ENCODE peak calls at places on chromosomes 12 and 14, in ten cellular contexts. One of them, this sample, is unnamed.

GRCh38 chr12:104886418-104887401 is 71.4 kb downstream of the SLC41A2 start:
- DNase-seq in aorta: no peak
- DNase-seq in tibial artery: no peak
- DNase-seq in IMR-90: peak; percentile 90
- DNase-seq in CD4-positive, CD25-positive, alpha-beta regulatory T cell: no peak
- DNase-seq in GM23248: peak; percentile 50
- DNase-seq in CD8-positive, alpha-beta T cell: no peak
- DNase-seq in body of pancreas: no peak
- DNase-seq in iPS DF 6.9: no peak
- DNase-seq in keratinocyte: no peak
- DNase-seq in this sample: peak; percentile 81

GRCh38 chr12:115320451-115320850 is 636.5 kb upstream of the TBX3 start:
- DNase-seq in GM23248: no peak
- DNase-seq in keratinocyte: no peak
- DNase-seq in CD8-positive, alpha-beta T cell: no peak
- DNase-seq in CD4-positive, CD25-positive, alpha-beta regulatory T cell: no peak
- DNase-seq in body of pancreas: no peak
- DNase-seq in iPS DF 6.9: no peak
- DNase-seq in IMR-90: no peak
- DNase-seq in tibial artery: no peak
- DNase-seq in aorta: no peak
- DNase-seq in this sample: no peak

GRCh38 chr14:21965042-21965441 is 291.4 kb upstream of the OR4E1 start:
- DNase-seq in IMR-90: no peak
- DNase-seq in keratinocyte: no peak
- DNase-seq in aorta: no peak
- DNase-seq in GM23248: no peak
- DNase-seq in CD8-positive, alpha-beta T cell: peak; percentile 70
- DNase-seq in body of pancreas: no peak
- DNase-seq in CD4-positive, CD25-positive, alpha-beta regulatory T cell: peak; percentile 48
- DNase-seq in tibial artery: no peak
- DNase-seq in iPS DF 6.9: no peak
- DNase-seq in this sample: no peak

GRCh38 chr14:47438650-47439140 is 236.7 kb downstream of the MDGA2 start:
- DNase-seq in body of pancreas: no peak
- DNase-seq in keratinocyte: no peak
- DNase-seq in tibial artery: no peak
- DNase-seq in GM23248: no peak
- DNase-seq in IMR-90: no peak
- DNase-seq in CD4-positive, CD25-positive, alpha-beta regulatory T cell: no peak
- DNase-seq in aorta: no peak
- DNase-seq in CD8-positive, alpha-beta T cell: no peak
- DNase-seq in iPS DF 6.9: no peak
- DNase-seq in this sample: peak; percentile 84

GRCh38 chr12:43332977-43333649 is 218.9 kb downstream of the ADAMTS20 start:
- DNase-seq in GM23248: peak; percentile 55
- DNase-seq in tibial artery: no peak
- DNase-seq in aorta: no peak
- DNase-seq in iPS DF 6.9: no peak
- DNase-seq in body of pancreas: no peak
- DNase-seq in IMR-90: peak; percentile 83
- DNase-seq in CD8-positive, alpha-beta T cell: no peak
- DNase-seq in CD4-positive, CD25-positive, alpha-beta regulatory T cell: no peak
- DNase-seq in keratinocyte: no peak
- DNase-seq in this sample: peak; percentile 83

GRCh38 chr12:129241852-129242251 is 388.6 kb downstream of the GLT1D1 start:
- DNase-seq in GM23248: no peak
- DNase-seq in IMR-90: no peak
- DNase-seq in aorta: no peak
- DNase-seq in iPS DF 6.9: no peak
- DNase-seq in CD4-positive, CD25-positive, alpha-beta regulatory T cell: no peak
- DNase-seq in body of pancreas: no peak
- DNase-seq in CD8-positive, alpha-beta T cell: no peak
- DNase-seq in tibial artery: no peak
- DNase-seq in keratinocyte: no peak
- DNase-seq in this sample: no peak

GRCh38 chr14:52251724-52252123 is 15.8 kb upstream of the PTGDR start:
- DNase-seq in keratinocyte: no peak
- DNase-seq in tibial artery: no peak
- DNase-seq in iPS DF 6.9: no peak
- DNase-seq in body of pancreas: no peak
- DNase-seq in IMR-90: no peak
- DNase-seq in aorta: no peak
- DNase-seq in CD8-positive, alpha-beta T cell: no peak
- DNase-seq in GM23248: no peak
- DNase-seq in CD4-positive, CD25-positive, alpha-beta regulatory T cell: no peak
- DNase-seq in this sample: no peak

GRCh38 chr12:54282949-54283593 is 2.5 kb downstream of the HNRNPA1 start:
- DNase-seq in aorta: peak; percentile 57
- DNase-seq in keratinocyte: no peak
- DNase-seq in CD4-positive, CD25-positive, alpha-beta regulatory T cell: no peak
- DNase-seq in CD8-positive, alpha-beta T cell: peak; percentile 25
- DNase-seq in tibial artery: no peak
- DNase-seq in iPS DF 6.9: no peak
- DNase-seq in IMR-90: no peak
- DNase-seq in GM23248: no peak
- DNase-seq in body of pancreas: no peak
- DNase-seq in this sample: no peak

GRCh38 chr12:107818984-107819383 is 44.5 kb downstream of the ASCL4 start:
- DNase-seq in CD4-positive, CD25-positive, alpha-beta regulatory T cell: no peak
- DNase-seq in keratinocyte: no peak
- DNase-seq in body of pancreas: no peak
- DNase-seq in tibial artery: peak; percentile 24
- DNase-seq in IMR-90: peak; percentile 62
- DNase-seq in CD8-positive, alpha-beta T cell: no peak
- DNase-seq in aorta: no peak
- DNase-seq in iPS DF 6.9: no peak
- DNase-seq in GM23248: peak; percentile 89
- DNase-seq in this sample: no peak

GRCh38 chr12:113276946-113277500 is 55.8 kb downstream of the TPCN1 start:
- DNase-seq in CD8-positive, alpha-beta T cell: no peak
- DNase-seq in CD4-positive, CD25-positive, alpha-beta regulatory T cell: no peak
- DNase-seq in IMR-90: no peak
- DNase-seq in body of pancreas: no peak
- DNase-seq in iPS DF 6.9: no peak
- DNase-seq in keratinocyte: no peak
- DNase-seq in aorta: peak; percentile 48
- DNase-seq in tibial artery: peak; percentile 16
- DNase-seq in GM23248: no peak
- DNase-seq in this sample: no peak

GRCh38 chr12:113278141-113278540 is 56.8 kb downstream of the SLC8B1 start:
- DNase-seq in CD8-positive, alpha-beta T cell: no peak
- DNase-seq in tibial artery: peak; percentile 8
- DNase-seq in IMR-90: no peak
- DNase-seq in CD4-positive, CD25-positive, alpha-beta regulatory T cell: no peak
- DNase-seq in aorta: peak; percentile 67
- DNase-seq in keratinocyte: no peak
- DNase-seq in GM23248: no peak
- DNase-seq in body of pancreas: no peak
- DNase-seq in iPS DF 6.9: no peak
- DNase-seq in this sample: no peak

GRCh38 chr12:113276306-113276705 is 55.0 kb downstream of the TPCN1 start:
- DNase-seq in keratinocyte: no peak
- DNase-seq in CD8-positive, alpha-beta T cell: no peak
- DNase-seq in GM23248: no peak
- DNase-seq in IMR-90: peak; percentile 13
- DNase-seq in iPS DF 6.9: no peak
- DNase-seq in tibial artery: peak; percentile 7
- DNase-seq in body of pancreas: no peak
- DNase-seq in aorta: peak; percentile 39
- DNase-seq in CD4-positive, CD25-positive, alpha-beta regulatory T cell: no peak
- DNase-seq in this sample: peak; percentile 44

GRCh38 chr12:113278631-113279030 is 56.3 kb downstream of the SLC8B1 start:
- DNase-seq in tibial artery: peak; percentile 17
- DNase-seq in aorta: peak; percentile 54
- DNase-seq in CD4-positive, CD25-positive, alpha-beta regulatory T cell: no peak
- DNase-seq in IMR-90: no peak
- DNase-seq in keratinocyte: no peak
- DNase-seq in body of pancreas: no peak
- DNase-seq in GM23248: no peak
- DNase-seq in CD8-positive, alpha-beta T cell: no peak
- DNase-seq in iPS DF 6.9: no peak
- DNase-seq in this sample: no peak

GRCh38 chr12:113277511-113277910 is 56.2 kb downstream of the TPCN1 start:
- DNase-seq in iPS DF 6.9: no peak
- DNase-seq in CD4-positive, CD25-positive, alpha-beta regulatory T cell: no peak
- DNase-seq in body of pancreas: no peak
- DNase-seq in GM23248: no peak
- DNase-seq in CD8-positive, alpha-beta T cell: no peak
- DNase-seq in aorta: peak; percentile 60
- DNase-seq in IMR-90: no peak
- DNase-seq in keratinocyte: no peak
- DNase-seq in tibial artery: no peak
- DNase-seq in this sample: no peak
- H3K36me3 ChIP-seq in iPS DF 6.9: peaks cover 2% of the 10 kb centered on the region
- H3K36me3 ChIP-seq in CD4-positive, CD25-positive, alpha-beta regulatory T cell: peaks cover 45% of the 10 kb centered on the region
- H3K36me3 ChIP-seq in body of pancreas: no peaks in the 10 kb centered on the region
- H3K36me3 ChIP-seq in GM23248: no peaks in the 10 kb centered on the region
- H3K36me3 ChIP-seq in CD8-positive, alpha-beta T cell: peaks cover 15% of the 10 kb centered on the region
- H3K36me3 ChIP-seq in aorta: peaks cover 12% of the 10 kb centered on the region
- H3K36me3 ChIP-seq in IMR-90: peaks cover 8% of the 10 kb centered on the region
- H3K36me3 ChIP-seq in keratinocyte: peaks cover 4% of the 10 kb centered on the region
- H3K36me3 ChIP-seq in tibial artery: peaks cover 81% of the 10 kb centered on the region
- H3K36me3 ChIP-seq in this sample: peaks cover 77% of the 10 kb centered on the region

GRCh38 chr12:51908876-51909592 is 1.7 kb downstream of the ACVRL1 start:
- DNase-seq in body of pancreas: no peak
- DNase-seq in CD4-positive, CD25-positive, alpha-beta regulatory T cell: no peak
- DNase-seq in IMR-90: no peak
- DNase-seq in keratinocyte: no peak
- DNase-seq in tibial artery: no peak
- DNase-seq in CD8-positive, alpha-beta T cell: no peak
- DNase-seq in aorta: peak; percentile 13
- DNase-seq in GM23248: no peak
- DNase-seq in iPS DF 6.9: no peak
- DNase-seq in this sample: no peak

GRCh38 chr12:51910168-51910567 is 2.9 kb downstream of the ACVRL1 start:
- DNase-seq in CD4-positive, CD25-positive, alpha-beta regulatory T cell: no peak
- DNase-seq in body of pancreas: no peak
- DNase-seq in keratinocyte: no peak
- DNase-seq in IMR-90: no peak
- DNase-seq in tibial artery: no peak
- DNase-seq in GM23248: peak; percentile 74
- DNase-seq in aorta: peak; percentile 49
- DNase-seq in CD8-positive, alpha-beta T cell: no peak
- DNase-seq in iPS DF 6.9: no peak
- DNase-seq in this sample: no peak

GRCh38 chr12:51911788-51912711 is 4.7 kb downstream of the ACVRL1 start:
- DNase-seq in GM23248: no peak
- DNase-seq in IMR-90: peak; percentile 50
- DNase-seq in CD8-positive, alpha-beta T cell: no peak
- DNase-seq in tibial artery: peak; percentile 62
- DNase-seq in body of pancreas: no peak
- DNase-seq in aorta: peak; percentile 78
- DNase-seq in keratinocyte: no peak
- DNase-seq in CD4-positive, CD25-positive, alpha-beta regulatory T cell: no peak
- DNase-seq in iPS DF 6.9: no peak
- DNase-seq in this sample: peak; percentile 91

GRCh38 chr12:51911307-51911706 is 4.0 kb downstream of the ACVRL1 start:
- DNase-seq in CD4-positive, CD25-positive, alpha-beta regulatory T cell: no peak
- DNase-seq in CD8-positive, alpha-beta T cell: no peak
- DNase-seq in aorta: peak; percentile 71
- DNase-seq in body of pancreas: no peak
- DNase-seq in keratinocyte: no peak
- DNase-seq in IMR-90: no peak
- DNase-seq in tibial artery: no peak
- DNase-seq in iPS DF 6.9: no peak
- DNase-seq in GM23248: no peak
- DNase-seq in this sample: no peak

GRCh38 chr12:51910691-51911090 is 3.4 kb downstream of the ACVRL1 start:
- DNase-seq in aorta: peak; percentile 55
- DNase-seq in IMR-90: no peak
- DNase-seq in CD8-positive, alpha-beta T cell: no peak
- DNase-seq in body of pancreas: no peak
- DNase-seq in CD4-positive, CD25-positive, alpha-beta regulatory T cell: no peak
- DNase-seq in GM23248: no peak
- DNase-seq in iPS DF 6.9: no peak
- DNase-seq in keratinocyte: no peak
- DNase-seq in tibial artery: no peak
- DNase-seq in this sample: no peak
- H3K27ac ChIP-seq in aorta: no peak overlapping the region
- H3K27ac ChIP-seq in IMR-90: peak overlapping the region; percentile 22
- H3K27ac ChIP-seq in CD8-positive, alpha-beta T cell: no peak overlapping the region
- H3K27ac ChIP-seq in body of pancreas: no peak overlapping the region
- H3K27ac ChIP-seq in CD4-positive, CD25-positive, alpha-beta regulatory T cell: no peak overlapping the region
- H3K27ac ChIP-seq in GM23248: peak overlapping the region; percentile 17
- H3K27ac ChIP-seq in iPS DF 6.9: no peak overlapping the region
- H3K27ac ChIP-seq in keratinocyte: no peak overlapping the region
- H3K27ac ChIP-seq in tibial artery: no peak overlapping the region
- H3K27ac ChIP-seq in this sample: no peak overlapping the region

DNA sequence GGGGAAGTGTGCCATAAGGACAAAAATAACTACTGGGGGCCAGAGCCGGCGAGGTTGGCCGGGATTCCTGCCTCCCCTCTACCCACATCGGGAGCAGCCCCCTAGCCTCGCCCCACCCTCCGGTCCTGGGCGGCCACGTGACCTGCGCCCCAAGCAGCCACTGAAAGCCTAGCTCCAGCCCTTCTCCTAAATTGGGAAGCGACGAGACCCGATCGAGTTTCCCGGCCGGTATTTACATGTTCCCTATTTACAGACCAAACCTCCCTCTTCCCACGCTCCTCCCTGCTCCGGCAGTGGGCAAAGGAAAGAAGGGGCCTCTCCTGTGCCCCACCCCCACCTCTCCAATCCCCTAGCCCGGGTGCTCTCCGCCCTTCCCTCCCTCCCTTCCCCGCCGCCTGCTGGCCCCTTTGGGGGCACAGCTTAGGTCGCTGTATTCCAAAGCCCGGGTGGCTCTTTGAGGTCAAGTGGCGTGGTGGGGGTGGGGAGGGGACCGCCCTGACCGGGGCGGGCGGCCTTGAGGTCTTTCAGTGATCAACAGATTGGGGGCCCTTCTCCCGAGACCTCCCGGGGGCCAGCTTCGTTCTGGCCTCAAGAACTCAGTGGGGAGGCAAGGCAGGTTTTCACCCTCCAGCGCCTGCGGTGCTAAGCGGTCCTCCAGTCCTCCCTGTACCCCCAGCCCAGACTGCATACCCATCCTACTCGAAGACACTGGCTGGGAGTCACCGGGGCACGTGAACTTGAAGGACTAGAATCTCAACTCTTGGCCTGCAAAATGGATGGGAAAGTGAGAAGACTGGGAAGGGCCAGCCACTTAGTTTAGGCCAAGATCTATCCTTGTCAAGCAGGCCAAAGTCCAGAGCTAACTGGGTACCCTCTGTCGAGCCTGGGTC is 6.3 kb upstream of the CTDSP2 start:
- DNase-seq in body of pancreas: no peak
- DNase-seq in IMR-90: no peak
- DNase-seq in iPS DF 6.9: no peak
- DNase-seq in keratinocyte: no peak
- DNase-seq in GM23248: no peak
- DNase-seq in CD4-positive, CD25-positive, alpha-beta regulatory T cell: no peak
- DNase-seq in aorta: peak; percentile 87
- DNase-seq in tibial artery: peak; percentile 71
- DNase-seq in CD8-positive, alpha-beta T cell: no peak
- DNase-seq in this sample: peak; percentile 43
- H3K36me3 ChIP-seq in body of pancreas: no peaks in the 10 kb centered on the region
- H3K36me3 ChIP-seq in IMR-90: no peaks in the 10 kb centered on the region
- H3K36me3 ChIP-seq in iPS DF 6.9: no peaks in the 10 kb centered on the region
- H3K36me3 ChIP-seq in keratinocyte: no peaks in the 10 kb centered on the region
- H3K36me3 ChIP-seq in GM23248: no peaks in the 10 kb centered on the region
- H3K36me3 ChIP-seq in CD4-positive, CD25-positive, alpha-beta regulatory T cell: no peaks in the 10 kb centered on the region
- H3K36me3 ChIP-seq in aorta: no peaks in the 10 kb centered on the region
- H3K36me3 ChIP-seq in tibial artery: no peaks in the 10 kb centered on the region
- H3K36me3 ChIP-seq in CD8-positive, alpha-beta T cell: no peaks in the 10 kb centered on the region
- H3K36me3 ChIP-seq in this sample: no peaks in the 10 kb centered on the region

GRCh38 chr14:55272415-55272786 is 1.2 kb downstream of the FBXO34 start:
- DNase-seq in aorta: no peak
- DNase-seq in GM23248: no peak
- DNase-seq in body of pancreas: no peak
- DNase-seq in IMR-90: no peak
- DNase-seq in CD8-positive, alpha-beta T cell: no peak
- DNase-seq in keratinocyte: no peak
- DNase-seq in tibial artery: no peak
- DNase-seq in CD4-positive, CD25-positive, alpha-beta regulatory T cell: no peak
- DNase-seq in iPS DF 6.9: no peak
- DNase-seq in this sample: no peak
- H3K27ac ChIP-seq in aorta: no peak overlapping the region
- H3K27ac ChIP-seq in GM23248: peak overlapping the region; percentile 75
- H3K27ac ChIP-seq in body of pancreas: peak overlapping the region; percentile 95
- H3K27ac ChIP-seq in IMR-90: no peak overlapping the region
- H3K27ac ChIP-seq in CD8-positive, alpha-beta T cell: peak overlapping the region; percentile 71
- H3K27ac ChIP-seq in keratinocyte: peak overlapping the region; percentile 94
- H3K27ac ChIP-seq in tibial artery: peak overlapping the region; percentile 88
- H3K27ac ChIP-seq in CD4-positive, CD25-positive, alpha-beta regulatory T cell: peak overlapping the region; percentile 82
- H3K27ac ChIP-seq in iPS DF 6.9: no peak overlapping the region
- H3K27ac ChIP-seq in this sample: no peak overlapping the region

This sample was measured in mesenchymal stem cell.